ENCODE peak calls at places on chromosome 2, in four cellular contexts. R is GM10248, G is IMR-90, V is BE2C. I is an unnamed sample.

GRCh38 chr2:199452200-199452990 is 5.3 kb downstream of the SATB2 start:
- DNase-seq in V (no peak), R (no peak), G (no peak), I (no peak)

GRCh38 chr2:168552450-168552856 is 96.4 kb downstream of the CERS6 start:
- DNase-seq in V (no peak), R (peak), G (no peak), I (peak)

GRCh38 chr2:53131416-53131815 is 636.2 kb upstream of the CHAC2 start:
- DNase-seq in V (no peak), R (no peak), G (peak), I (no peak)

GRCh38 chr2:231708773-231709635 is 679 bp downstream of the PTMA start:
- DNase-seq in G (peak), R (no peak), V (peak), I (peak)

GRCh38 chr2:228104215-228104614 is 77.3 kb downstream of the SPHKAP start:
- DNase-seq in R (no peak), V (no peak), G (no peak), I (no peak)

GRCh38 chr2:109558076-109558882 is 55.5 kb downstream of the SEPTIN10 start:
- DNase-seq in G (peak), V (no peak), R (no peak), I (no peak)

GRCh38 chr2:118613742-118614141 is 233.7 kb downstream of the EN1 start:
- DNase-seq in R (no peak), G (no peak), V (no peak), I (no peak)

GRCh38 chr2:3272761-3273160 is 104.9 kb downstream of the EIPR1 start:
- DNase-seq in G (no peak), R (no peak), V (no peak), I (no peak)

GRCh38 chr2:141399270-141399669 is 731.5 kb downstream of the LRP1B start:
- DNase-seq in V (no peak), R (no peak), G (peak), I (no peak)
- TF ChIP-seq CTCF in V (no peak), R (no peak), G (peak), I (peak)

DNA sequence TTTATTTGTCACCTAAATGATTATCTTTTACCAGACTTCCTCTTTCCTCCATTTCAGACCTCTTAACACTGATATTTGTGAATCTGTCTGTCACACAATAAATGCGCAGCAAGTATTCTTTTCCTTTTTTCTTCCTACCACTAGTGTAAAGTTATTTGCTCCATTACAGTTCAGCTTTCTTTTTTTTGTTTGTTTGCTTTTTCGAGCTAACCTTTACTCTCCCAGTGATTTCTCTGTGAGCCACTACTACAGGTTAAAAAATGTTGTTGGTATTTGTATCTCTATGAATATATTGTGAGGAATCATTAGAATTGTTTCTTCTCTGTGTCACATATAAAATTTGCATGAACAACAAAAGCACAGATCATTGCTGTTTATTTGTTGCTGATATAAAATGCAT is 854.0 kb upstream of the GCFC2 start:
- DNase-seq in R (no peak), V (no peak), G (no peak), I (no peak)
- TF ChIP-seq CTCF in R (no peak), V (no peak), G (no peak), I (no peak)

GRCh38 chr2:120223034-120223912 is at the start of gene TMEM185B:
- DNase-seq in R (peak), V (peak), G (peak), I (peak)
- TF ChIP-seq CTCF in R (no peak), V (no peak), G (peak), I (no peak)

GRCh38 chr2:111896007-111896406 is 2.4 kb upstream of the MERTK start:
- DNase-seq in R (no peak), G (no peak), V (no peak), I (no peak)

GRCh38 chr2:111897630-111897923 is 830 bp upstream of the MERTK start:
- DNase-seq in G (no peak), V (no peak), R (no peak), I (peak)

GRCh38 chr2:111898703-111899514 is 502 bp downstream of the MERTK start:
- DNase-seq in G (no peak), R (no peak), V (peak), I (peak)

GRCh38 chr2:111896576-111896975 is 1.8 kb upstream of the MERTK start:
- DNase-seq in V (no peak), G (no peak), R (peak), I (no peak)

GRCh38 chr2:111897924-111898702 is at the start of gene MERTK:
- DNase-seq in V (peak), R (peak), G (peak), I (peak)
- TF ChIP-seq CTCF in V (peak), R (peak), G (peak), I (peak)

GRCh38 chr2:170999654-171000053 is 70.6 kb downstream of the GORASP2 start:
- DNase-seq in R (no peak), V (no peak), G (no peak), I (no peak)

GRCh38 chr2:170991398-170992185 is 62.5 kb downstream of the GORASP2 start:
- DNase-seq in G (no peak), R (no peak), V (no peak), I (no peak)

GRCh38 chr2:170997893-170998477 is 68.9 kb downstream of the GORASP2 start:
- DNase-seq in V (no peak), G (no peak), R (no peak), I (no peak)

GRCh38 chr2:170996316-170996715 is 67.3 kb downstream of the GORASP2 start:
- DNase-seq in G (peak), R (no peak), V (no peak), I (no peak)
- TF ChIP-seq CTCF in G (peak), R (no peak), V (no peak), I (no peak)

GRCh38 chr2:37659723-37660122 is 11.7 kb downstream of the CDC42EP3 start:
- DNase-seq in V (no peak), R (no peak), G (no peak), I (no peak)
- TF ChIP-seq CTCF in V (no peak), R (no peak), G (no peak), I (no peak)

DNA sequence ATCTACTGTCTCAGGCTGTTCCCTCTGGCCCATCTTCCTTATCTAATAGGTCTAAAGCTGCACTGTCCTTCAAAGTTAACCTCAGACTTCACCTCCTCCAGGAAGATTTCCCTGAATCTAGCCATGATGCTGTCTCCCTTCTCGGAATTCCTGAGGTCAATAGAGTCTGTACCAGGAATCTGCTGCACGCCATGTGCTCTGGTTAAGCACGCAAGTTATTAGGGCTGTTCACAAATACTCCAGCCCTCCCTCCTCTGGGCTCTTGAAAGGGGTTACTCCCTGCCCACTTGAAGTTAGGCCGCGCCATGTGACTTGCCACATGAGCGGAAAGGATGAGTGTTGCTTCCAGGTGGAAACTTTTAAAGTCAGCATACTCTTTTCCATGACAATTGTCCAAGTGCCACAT is 43.6 kb downstream of the MCFD2 start:
- DNase-seq in R (no peak), V (no peak), G (no peak), I (no peak)
- TF ChIP-seq CTCF in R (no peak), V (no peak), G (no peak), I (no peak)

DNA sequence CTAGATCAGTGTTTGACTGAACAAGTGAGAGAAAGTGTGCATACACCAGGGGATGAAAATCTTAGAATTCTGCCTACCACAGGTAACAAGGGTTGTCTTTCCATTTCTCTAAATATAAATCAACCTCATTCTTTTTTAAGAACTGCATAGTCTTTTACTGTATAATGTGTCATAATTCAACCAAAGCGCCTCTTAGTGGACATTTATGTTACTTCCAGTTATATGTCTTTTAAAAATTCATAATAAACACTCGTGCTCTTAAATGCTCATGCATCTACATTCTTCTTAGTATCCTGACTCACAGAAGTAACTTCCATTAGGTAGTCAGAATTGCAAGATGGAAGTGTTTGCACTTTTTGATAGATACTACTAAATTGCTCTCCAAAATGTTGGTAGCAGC is 76.2 kb downstream of the CHRNA1 start:
- DNase-seq in G (peak), V (no peak), R (no peak), I (peak)
- TF ChIP-seq CTCF in G (peak), V (peak), R (peak), I (no peak)

GRCh38 chr2:73780242-73780582 is 309 bp upstream of the DUSP11 start:
- DNase-seq in V (no peak), G (no peak), R (no peak), I (no peak)
- TF ChIP-seq CTCF in V (no peak), G (no peak), R (no peak), I (no peak)

DNA sequence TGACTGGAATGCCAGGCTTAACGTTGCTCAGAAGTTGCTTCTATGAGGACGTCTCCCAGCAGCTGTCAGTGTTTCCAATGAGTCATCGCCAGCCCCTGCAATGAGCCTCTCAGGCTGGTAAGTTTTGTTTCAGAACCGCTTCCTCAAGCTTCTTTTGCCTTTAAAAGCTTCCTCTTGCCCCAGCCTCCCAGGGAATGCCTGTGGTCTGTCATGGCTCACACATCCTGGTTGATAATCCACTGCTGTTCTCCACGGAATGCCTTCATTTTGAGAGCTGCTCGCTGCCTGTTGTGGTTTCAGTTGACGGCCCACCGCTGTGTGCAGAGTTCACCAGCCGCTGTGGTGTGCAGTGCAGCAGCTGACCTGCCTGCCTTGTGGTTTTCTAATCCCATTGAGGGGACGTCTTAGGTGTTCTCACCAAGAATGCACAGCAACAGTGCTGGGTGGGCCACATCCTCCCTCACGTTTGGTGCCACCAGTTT is 96.4 kb downstream of the RTP5 start:
- DNase-seq in V (peak), R (peak), G (peak), I (peak)
- TF ChIP-seq CTCF in V (no peak), R (no peak), G (no peak), I (no peak)